ENCODE peak calls at places on chromosomes 11 and 22, in eight cellular contexts. One of them, this sample, is unnamed.

GRCh38 chr11:64219755-64220154 is 6.2 kb downstream of the TRPT1 start:
- DNase-seq in heart right ventricle: no peak
- DNase-seq in HFFc6: no peak
- DNase-seq in neural crest cell: no peak
- DNase-seq in chondrocyte: no peak
- DNase-seq in GM06990: no peak
- DNase-seq in BE2C: no peak
- DNase-seq in GM13976: no peak
- DNase-seq in this sample: no peak

GRCh38 chr22:41976961-41977566 is 7.8 kb downstream of the SEPTIN3 start:
- DNase-seq in heart right ventricle: no peak
- DNase-seq in HFFc6: no peak
- DNase-seq in neural crest cell: no peak
- DNase-seq in chondrocyte: no peak
- DNase-seq in GM06990: no peak
- DNase-seq in BE2C: peak
- DNase-seq in GM13976: no peak
- DNase-seq in this sample: peak

GRCh38 chr11:116864531-116864930 is 27.1 kb upstream of the APOA1 start:
- DNase-seq in heart right ventricle: no peak
- DNase-seq in HFFc6: no peak
- DNase-seq in neural crest cell: no peak
- DNase-seq in chondrocyte: no peak
- DNase-seq in GM06990: no peak
- DNase-seq in BE2C: no peak
- DNase-seq in GM13976: no peak
- DNase-seq in this sample: no peak

GRCh38 chr11:75311858-75312288 is 39.6 kb downstream of the ARRB1 start:
- DNase-seq in heart right ventricle: peak
- DNase-seq in HFFc6: no peak
- DNase-seq in neural crest cell: no peak
- DNase-seq in chondrocyte: no peak
- DNase-seq in GM06990: no peak
- DNase-seq in BE2C: peak
- DNase-seq in GM13976: no peak
- DNase-seq in this sample: no peak

GRCh38 chr22:29343313-29343805 is 27.9 kb upstream of the RASL10A start:
- DNase-seq in heart right ventricle: peak
- DNase-seq in HFFc6: peak
- DNase-seq in neural crest cell: no peak
- DNase-seq in chondrocyte: no peak
- DNase-seq in GM06990: no peak
- DNase-seq in BE2C: peak
- DNase-seq in GM13976: no peak
- DNase-seq in this sample: no peak

GRCh38 chr22:33891455-33891854 is 28.8 kb downstream of the LARGE1 start:
- DNase-seq in heart right ventricle: no peak
- DNase-seq in HFFc6: no peak
- DNase-seq in neural crest cell: no peak
- DNase-seq in chondrocyte: no peak
- DNase-seq in GM06990: no peak
- DNase-seq in BE2C: no peak
- DNase-seq in GM13976: no peak
- DNase-seq in this sample: no peak

GRCh38 chr11:86513746-86514373 is 139.2 kb downstream of the CCDC81 start:
- DNase-seq in heart right ventricle: no peak
- DNase-seq in HFFc6: no peak
- DNase-seq in neural crest cell: no peak
- DNase-seq in chondrocyte: no peak
- DNase-seq in GM06990: no peak
- DNase-seq in BE2C: no peak
- DNase-seq in GM13976: no peak
- DNase-seq in this sample: no peak

GRCh38 chr22:24060375-24060788 is 49.3 kb downstream of the CABIN1 start:
- DNase-seq in heart right ventricle: peak
- DNase-seq in HFFc6: peak
- DNase-seq in neural crest cell: no peak
- DNase-seq in chondrocyte: no peak
- DNase-seq in GM06990: no peak
- DNase-seq in BE2C: no peak
- DNase-seq in GM13976: no peak
- DNase-seq in this sample: no peak

GRCh38 chr11:118441770-118442169 is 5.5 kb downstream of the KMT2A start:
- DNase-seq in heart right ventricle: no peak
- DNase-seq in HFFc6: no peak
- DNase-seq in neural crest cell: no peak
- DNase-seq in chondrocyte: no peak
- DNase-seq in GM06990: no peak
- DNase-seq in BE2C: no peak
- DNase-seq in GM13976: no peak
- DNase-seq in this sample: peak

GRCh38 chr11:808427-809286 is 1.1 kb upstream of the RPLP2 start:
- DNase-seq in heart right ventricle: no peak
- DNase-seq in HFFc6: peak
- DNase-seq in neural crest cell: no peak
- DNase-seq in chondrocyte: no peak
- DNase-seq in GM06990: no peak
- DNase-seq in BE2C: no peak
- DNase-seq in GM13976: no peak
- DNase-seq in this sample: peak

GRCh38 chr22:19892925-19893324 is 38.3 kb upstream of the GNB1L start:
- DNase-seq in heart right ventricle: no peak
- DNase-seq in HFFc6: no peak
- DNase-seq in neural crest cell: no peak
- DNase-seq in chondrocyte: no peak
- DNase-seq in GM06990: no peak
- DNase-seq in BE2C: no peak
- DNase-seq in GM13976: no peak
- DNase-seq in this sample: no peak

GRCh38 chr22:19892249-19892879 is 37.7 kb upstream of the GNB1L start:
- DNase-seq in heart right ventricle: no peak
- DNase-seq in HFFc6: no peak
- DNase-seq in neural crest cell: no peak
- DNase-seq in chondrocyte: no peak
- DNase-seq in GM06990: peak
- DNase-seq in BE2C: peak
- DNase-seq in GM13976: peak
- DNase-seq in this sample: peak

GRCh38 chr22:19889951-19890350 is 35.3 kb upstream of the GNB1L start:
- DNase-seq in heart right ventricle: no peak
- DNase-seq in HFFc6: no peak
- DNase-seq in neural crest cell: no peak
- DNase-seq in chondrocyte: no peak
- DNase-seq in GM06990: no peak
- DNase-seq in BE2C: no peak
- DNase-seq in GM13976: no peak
- DNase-seq in this sample: peak

GRCh38 chr22:19890502-19891349 is 36.1 kb upstream of the GNB1L start:
- DNase-seq in heart right ventricle: no peak
- DNase-seq in HFFc6: no peak
- DNase-seq in neural crest cell: no peak
- DNase-seq in chondrocyte: no peak
- DNase-seq in GM06990: no peak
- DNase-seq in BE2C: no peak
- DNase-seq in GM13976: no peak
- DNase-seq in this sample: peak

DNA sequence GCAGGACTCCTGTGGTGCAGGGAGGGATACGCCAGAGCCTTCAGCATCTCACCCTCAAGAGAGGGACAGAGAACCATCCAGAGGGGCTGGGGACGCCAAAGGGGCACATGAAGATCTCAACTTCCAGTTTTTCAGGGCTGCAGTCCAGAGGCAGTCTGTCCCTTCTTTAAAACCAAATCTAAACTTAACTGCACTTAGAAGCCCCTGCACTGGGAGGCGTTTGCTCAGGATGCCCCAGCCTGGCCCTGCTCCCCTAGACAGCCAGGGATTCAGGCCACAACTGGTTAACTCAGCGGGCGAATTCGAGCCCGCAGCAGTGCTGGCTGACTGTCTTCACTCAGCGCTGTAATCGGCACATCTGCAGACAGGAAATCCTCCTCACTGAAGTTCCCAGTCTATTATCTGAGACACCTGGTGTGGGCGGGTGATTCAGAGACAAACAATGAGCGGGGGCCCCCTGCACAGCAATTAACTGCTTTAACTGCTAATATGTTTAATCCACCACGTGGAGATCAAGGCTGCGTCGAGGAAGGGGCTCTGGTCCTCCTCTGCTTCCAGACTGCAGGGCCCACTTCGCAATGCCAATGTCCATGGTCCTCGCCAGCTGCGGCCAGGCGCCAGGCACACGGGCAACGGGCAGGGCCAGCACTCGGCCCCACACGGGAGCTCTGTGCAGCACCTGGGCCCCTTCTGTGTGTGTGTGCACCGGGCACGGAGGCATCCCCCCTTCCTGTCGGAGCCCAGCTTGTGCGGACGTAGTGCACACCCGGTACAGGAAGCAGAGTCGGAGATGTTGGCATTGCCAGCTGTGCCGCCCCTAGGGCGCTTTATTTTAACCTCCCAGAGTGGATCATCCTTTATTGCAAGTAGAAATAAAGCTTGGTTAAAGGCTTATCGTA is 36.9 kb upstream of the GNB1L start:
- DNase-seq in heart right ventricle: no peak
- DNase-seq in HFFc6: peak
- DNase-seq in neural crest cell: no peak
- DNase-seq in chondrocyte: no peak
- DNase-seq in GM06990: peak
- DNase-seq in BE2C: peak
- DNase-seq in GM13976: peak
- DNase-seq in this sample: peak
- TF ChIP-seq CTCF in heart right ventricle: no peak
- TF ChIP-seq CTCF in HFFc6: no peak
- TF ChIP-seq CTCF in neural crest cell: no peak
- TF ChIP-seq CTCF in chondrocyte: peak
- TF ChIP-seq CTCF in GM06990: no peak
- TF ChIP-seq CTCF in BE2C: no peak
- TF ChIP-seq CTCF in GM13976: no peak
- TF ChIP-seq CTCF in this sample: no peak

DNA sequence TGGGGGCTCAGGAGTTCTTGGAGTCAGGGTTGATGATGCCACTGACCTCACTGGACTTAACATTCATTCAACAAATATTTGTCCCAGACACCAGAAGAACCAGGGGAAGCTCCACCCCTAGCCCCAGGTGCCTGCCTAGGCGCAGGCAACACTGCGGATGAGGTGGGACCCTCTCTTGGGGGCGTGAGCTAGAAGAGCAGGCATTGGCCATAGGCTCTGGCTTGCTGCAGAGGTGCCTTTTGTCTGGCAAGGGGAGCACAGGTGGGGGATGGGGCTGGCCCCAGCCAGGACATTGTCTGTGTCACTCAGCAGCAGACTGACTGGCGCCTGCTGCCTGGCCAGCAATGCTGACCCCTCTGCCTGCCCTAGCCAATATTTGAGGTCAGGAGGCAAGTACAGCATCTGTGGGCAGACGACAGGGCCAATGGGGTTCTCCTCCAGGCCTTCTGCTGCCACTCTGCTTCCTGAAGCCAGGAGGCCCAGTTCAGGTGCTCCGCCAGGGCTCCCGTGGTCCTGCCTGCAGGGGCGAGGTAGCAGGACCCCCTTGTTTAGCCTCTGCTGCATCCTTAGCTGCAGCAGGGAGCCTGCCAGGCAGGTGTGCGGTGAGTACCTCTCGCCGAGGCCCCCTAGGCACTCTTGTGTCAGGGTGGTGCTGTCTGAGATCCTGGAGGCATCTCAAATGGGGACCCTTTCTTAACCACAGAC is 4.0 kb downstream of the LINC01488 start:
- DNase-seq in heart right ventricle: no peak
- DNase-seq in HFFc6: no peak
- DNase-seq in neural crest cell: no peak
- DNase-seq in chondrocyte: peak
- DNase-seq in GM06990: no peak
- DNase-seq in BE2C: no peak
- DNase-seq in GM13976: no peak
- DNase-seq in this sample: no peak
- TF ChIP-seq CTCF in heart right ventricle: no peak
- TF ChIP-seq CTCF in HFFc6: no peak
- TF ChIP-seq CTCF in neural crest cell: no peak
- TF ChIP-seq CTCF in chondrocyte: no peak
- TF ChIP-seq CTCF in GM06990: no peak
- TF ChIP-seq CTCF in BE2C: no peak
- TF ChIP-seq CTCF in GM13976: no peak
- TF ChIP-seq CTCF in this sample: no peak

GRCh38 chr22:50182176-50183081 is 3.3 kb upstream of the TRABD start:
- DNase-seq in heart right ventricle: no peak
- DNase-seq in HFFc6: no peak
- DNase-seq in neural crest cell: no peak
- DNase-seq in chondrocyte: no peak
- DNase-seq in GM06990: no peak
- DNase-seq in BE2C: no peak
- DNase-seq in GM13976: no peak
- DNase-seq in this sample: no peak
- TF ChIP-seq CTCF in heart right ventricle: no peak
- TF ChIP-seq CTCF in HFFc6: no peak
- TF ChIP-seq CTCF in neural crest cell: no peak
- TF ChIP-seq CTCF in chondrocyte: no peak
- TF ChIP-seq CTCF in GM06990: no peak
- TF ChIP-seq CTCF in BE2C: no peak
- TF ChIP-seq CTCF in GM13976: no peak
- TF ChIP-seq CTCF in this sample: no peak

GRCh38 chr11:18739684-18740083 is 13.7 kb upstream of the IGSF22 start:
- DNase-seq in heart right ventricle: no peak
- DNase-seq in HFFc6: no peak
- DNase-seq in neural crest cell: no peak
- DNase-seq in chondrocyte: no peak
- DNase-seq in GM06990: no peak
- DNase-seq in BE2C: no peak
- DNase-seq in GM13976: no peak
- DNase-seq in this sample: no peak

GRCh38 chr11:18743365-18743764 is 17.4 kb upstream of the IGSF22 start:
- DNase-seq in heart right ventricle: no peak
- DNase-seq in HFFc6: no peak
- DNase-seq in neural crest cell: no peak
- DNase-seq in chondrocyte: no peak
- DNase-seq in GM06990: no peak
- DNase-seq in BE2C: no peak
- DNase-seq in GM13976: no peak
- DNase-seq in this sample: no peak

GRCh38 chr11:18743900-18744514 is 18.0 kb upstream of the IGSF22 start:
- DNase-seq in heart right ventricle: no peak
- DNase-seq in HFFc6: no peak
- DNase-seq in neural crest cell: no peak
- DNase-seq in chondrocyte: no peak
- DNase-seq in GM06990: no peak
- DNase-seq in BE2C: no peak
- DNase-seq in GM13976: no peak
- DNase-seq in this sample: no peak

GRCh38 chr11:18745251-18745650 is 19.3 kb upstream of the IGSF22 start:
- DNase-seq in heart right ventricle: no peak
- DNase-seq in HFFc6: no peak
- DNase-seq in neural crest cell: no peak
- DNase-seq in chondrocyte: no peak
- DNase-seq in GM06990: no peak
- DNase-seq in BE2C: no peak
- DNase-seq in GM13976: no peak
- DNase-seq in this sample: no peak

DNA sequence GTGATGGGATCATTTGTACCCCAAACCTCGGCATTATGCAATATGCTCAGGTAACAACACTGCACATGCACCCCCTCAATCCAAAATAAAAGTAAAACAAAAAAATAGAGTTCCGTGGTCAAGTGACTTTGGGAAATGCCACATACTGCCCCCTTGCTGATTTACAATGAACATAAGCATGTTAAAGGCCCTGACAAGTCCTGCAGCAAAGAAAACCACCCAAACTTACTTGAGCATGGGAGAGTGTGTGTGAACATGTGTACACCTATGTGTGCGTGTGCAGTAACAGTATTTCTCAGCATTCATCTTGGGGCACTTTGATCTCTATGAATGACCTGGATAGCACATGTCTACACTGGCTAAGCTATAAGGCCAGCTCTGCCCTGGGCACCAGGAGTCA is 15.8 kb upstream of the IGSF22 start:
- DNase-seq in heart right ventricle: no peak
- DNase-seq in HFFc6: no peak
- DNase-seq in neural crest cell: no peak
- DNase-seq in chondrocyte: no peak
- DNase-seq in GM06990: no peak
- DNase-seq in BE2C: no peak
- DNase-seq in GM13976: no peak
- DNase-seq in this sample: no peak
- TF ChIP-seq CTCF in heart right ventricle: no peak
- TF ChIP-seq CTCF in HFFc6: peak
- TF ChIP-seq CTCF in neural crest cell: no peak
- TF ChIP-seq CTCF in chondrocyte: peak
- TF ChIP-seq CTCF in GM06990: peak
- TF ChIP-seq CTCF in BE2C: no peak
- TF ChIP-seq CTCF in GM13976: no peak
- TF ChIP-seq CTCF in this sample: no peak

This sample was measured in activated CD8-positive, alpha-beta T cell treated with anti-CD3 and anti-CD28 coated beads for 36 hours.